ENCODE peak calls at places on chromosomes 2 and 18, in five cellular contexts. Y is GM23338, E is fibroblast of mammary gland, W is HepG2, Z is ovary. X is an unnamed sample.
A peak's percentile ranks its signal among the peaks of the same experiment; 100 is the strongest.

GRCh38 chr2:181363164-181363563 is 94.0 kb upstream of the ITGA4 start:
- DNase-seq in Y (no peak), E (no peak), W (no peak), Z (no peak), X (no peak)

GRCh38 chr2:229980440-229981184 is 58.3 kb downstream of the FBXO36 start:
- DNase-seq in Y (peak; percentile 67), E (peak; percentile 75), W (no peak), Z (peak; percentile 70), X (peak; percentile 90)

GRCh38 chr2:121532894-121533293 is 2.2 kb downstream of the RNU4ATAC start:
- DNase-seq in Y (no peak), E (no peak), W (peak; percentile 76), Z (no peak), X (no peak)

GRCh38 chr18:54109131-54109683 is 115.3 kb downstream of the MBD2 start:
- DNase-seq in Y (no peak), E (peak; percentile 48), W (no peak), Z (no peak), X (no peak)

GRCh38 chr2:97999536-97999935 is 3.8 kb upstream of the TMEM131 start:
- DNase-seq in Y (no peak), E (no peak), W (peak; percentile 20), Z (no peak), X (no peak)

GRCh38 chr2:152189622-152190495 is 14.3 kb upstream of the STAM2 start:
- DNase-seq in Y (peak; percentile 58), E (peak; percentile 79), W (peak; percentile 71), Z (peak; percentile 59), X (peak; percentile 32)

GRCh38 chr2:118837067-118837466 is 10.4 kb downstream of the EN1 start:
- DNase-seq in Y (peak; percentile 36), E (no peak), W (no peak), Z (no peak), X (no peak)

GRCh38 chr2:55883339-55883738 is 40.2 kb downstream of the EFEMP1 start:
- DNase-seq in Y (no peak), E (peak; percentile 58), W (no peak), Z (peak; percentile 69), X (no peak)

GRCh38 chr2:104854507-104855173 is 725 bp downstream of the POU3F3 start:
- DNase-seq in Y (peak; percentile 25), E (no peak), W (no peak), Z (no peak), X (no peak)

GRCh38 chr18:21761471-21762115 is 21.0 kb downstream of the MIB1 start:
- DNase-seq in Y (no peak), E (no peak), W (no peak), Z (no peak), X (no peak)

GRCh38 chr2:65064728-65065552 is 8.7 kb downstream of the CEP68 start:
- DNase-seq in Y (peak; percentile 79), E (peak; percentile 99), W (peak; percentile 36), Z (peak; percentile 58), X (peak; percentile 62)

GRCh38 chr2:228819701-228820100 is 451.4 kb downstream of the PID1 start:
- DNase-seq in Y (no peak), E (peak; percentile 11), W (no peak), Z (no peak), X (no peak)

GRCh38 chr18:76839395-76839794 is 17.0 kb downstream of the ZNF236 start:
- DNase-seq in Y (no peak), E (no peak), W (no peak), Z (no peak), X (no peak)

GRCh38 chr18:71028285-71028762 is 739.5 kb downstream of the SOCS6 start:
- DNase-seq in Y (no peak), E (no peak), W (no peak), Z (no peak), X (no peak)

GRCh38 chr2:98601532-98602132 is 6.7 kb downstream of the COA5 start:
- DNase-seq in Y (peak; percentile 72), E (peak; percentile 56), W (peak; percentile 69), Z (no peak), X (no peak)

GRCh38 chr2:40256649-40257048 is 195.2 kb downstream of the SLC8A1 start:
- DNase-seq in Y (peak; percentile 87), E (no peak), W (peak; percentile 12), Z (no peak), X (no peak)

GRCh38 chr2:231928901-231929725 is 2.9 kb upstream of the NPPC start:
- DNase-seq in Y (no peak), E (no peak), W (no peak), Z (no peak), X (no peak)

GRCh38 chr2:221762496-221762895 is 190.4 kb upstream of the EPHA4 start:
- DNase-seq in Y (no peak), E (no peak), W (no peak), Z (no peak), X (no peak)

GRCh38 chr2:70696142-70696541 is 71.9 kb downstream of the ADD2 start:
- DNase-seq in Y (no peak), E (no peak), W (no peak), Z (no peak), X (no peak)

GRCh38 chr2:128622371-128622770 is 303.7 kb upstream of the HS6ST1 start:
- DNase-seq in Y (no peak), E (no peak), W (no peak), Z (no peak), X (no peak)

GRCh38 chr2:192230864-192231453 is 36.2 kb upstream of the TMEFF2 start:
- DNase-seq in Y (peak; percentile 35), E (no peak), W (no peak), Z (no peak), X (no peak)

GRCh38 chr2:238106698-238107524 is 6.8 kb downstream of the ESPNL start:
- DNase-seq in Y (peak; percentile 76), E (no peak), W (peak; percentile 52), Z (no peak), X (no peak)

DNA sequence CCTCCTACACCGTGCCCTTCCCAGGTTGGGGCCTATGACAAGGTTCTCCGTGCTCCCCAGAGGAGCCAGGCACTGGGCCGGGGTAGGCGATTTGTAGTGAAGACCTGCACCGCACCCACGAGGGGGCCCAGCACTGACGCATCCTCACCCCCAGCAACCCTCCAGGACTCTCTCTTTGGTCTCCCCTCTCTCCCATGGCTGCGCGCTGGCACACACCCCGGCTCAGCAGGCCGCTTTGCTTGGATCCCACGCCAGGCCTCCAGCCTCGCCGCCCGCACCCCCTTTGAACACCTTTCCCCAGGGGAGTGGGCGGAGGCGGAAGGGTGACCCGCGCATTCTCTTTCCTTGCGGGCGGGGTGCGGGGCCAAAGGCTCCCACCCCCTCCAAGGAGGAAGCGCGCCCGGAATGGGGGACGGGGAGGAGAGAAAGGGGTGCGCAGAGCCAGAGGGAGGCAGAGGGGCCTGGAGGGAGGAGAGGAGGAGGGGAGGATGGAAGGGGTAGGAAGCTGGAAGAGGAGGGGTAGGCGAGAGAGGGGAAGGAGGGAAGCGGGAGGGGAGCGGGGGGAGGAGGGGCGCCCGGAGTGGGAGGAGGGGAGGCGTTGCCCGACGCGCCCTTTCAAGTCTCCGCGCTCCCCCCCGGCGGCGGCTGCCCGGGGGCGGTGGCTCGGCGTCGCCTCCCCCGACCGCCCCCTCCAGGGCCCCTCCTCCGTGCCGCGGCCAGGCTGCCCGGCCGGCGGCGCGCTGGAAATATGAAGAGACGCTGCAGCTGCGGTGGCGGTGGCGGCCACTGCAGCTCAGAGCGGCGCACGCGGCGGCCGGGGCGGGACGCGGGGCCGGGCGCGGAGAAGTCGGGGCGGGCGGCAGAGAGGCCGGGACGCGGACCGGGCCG is at the start of gene APCDD1:
- DNase-seq in Y (peak; percentile 73), E (no peak), W (peak; percentile 21), Z (peak; percentile 92), X (peak; percentile 70)
- H3K4me3 ChIP-seq in Y (peak within 1 kb of the TSS; percentile 88), E (peak within 1 kb of the TSS; percentile 19), W (peak within 1 kb of the TSS; percentile 58), Z (peak within 1 kb of the TSS; percentile 71), X (peak within 1 kb of the TSS; percentile 75)

DNA sequence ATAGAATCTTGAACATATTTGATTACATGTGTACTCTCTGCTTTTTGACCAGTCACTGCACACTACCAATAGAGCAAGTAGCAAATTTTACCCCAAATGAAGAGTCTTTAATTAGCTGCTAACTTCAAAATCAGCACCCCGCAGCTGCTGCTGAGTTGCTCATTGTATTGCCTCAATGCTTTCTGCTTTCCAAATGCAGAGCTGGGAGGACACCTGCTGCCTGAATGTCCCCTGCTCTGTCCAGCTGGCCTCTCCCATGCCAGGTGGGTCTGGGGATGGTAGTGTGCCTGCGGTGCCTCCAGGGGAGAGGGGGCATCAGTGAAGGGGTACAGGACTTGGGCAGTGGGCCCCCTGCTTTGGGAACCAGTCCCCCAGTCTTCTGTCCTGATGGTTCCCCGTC is 184.8 kb downstream of the PRKCE start:
- DNase-seq in Y (peak; percentile 17), E (no peak), W (no peak), Z (no peak), X (no peak)
- TF ChIP-seq CTCF in Y (no peak), E (no peak), W (peak; percentile 8), Z (no peak), X (no peak)

GRCh38 chr18:31661965-31662364 is 22.4 kb downstream of the B4GALT6 start:
- DNase-seq in Y (no peak), E (peak; percentile 69), W (no peak), Z (no peak), X (no peak)

GRCh38 chr18:31659574-31660149 is 24.7 kb downstream of the B4GALT6 start:
- DNase-seq in Y (no peak), E (no peak), W (no peak), Z (no peak), X (no peak)

GRCh38 chr18:31657823-31658669 is 26.3 kb downstream of the B4GALT6 start:
- DNase-seq in Y (no peak), E (peak; percentile 10), W (no peak), Z (no peak), X (no peak)

GRCh38 chr18:31658670-31659573 is 25.5 kb downstream of the B4GALT6 start:
- DNase-seq in Y (no peak), E (peak; percentile 53), W (no peak), Z (no peak), X (no peak)

DNA sequence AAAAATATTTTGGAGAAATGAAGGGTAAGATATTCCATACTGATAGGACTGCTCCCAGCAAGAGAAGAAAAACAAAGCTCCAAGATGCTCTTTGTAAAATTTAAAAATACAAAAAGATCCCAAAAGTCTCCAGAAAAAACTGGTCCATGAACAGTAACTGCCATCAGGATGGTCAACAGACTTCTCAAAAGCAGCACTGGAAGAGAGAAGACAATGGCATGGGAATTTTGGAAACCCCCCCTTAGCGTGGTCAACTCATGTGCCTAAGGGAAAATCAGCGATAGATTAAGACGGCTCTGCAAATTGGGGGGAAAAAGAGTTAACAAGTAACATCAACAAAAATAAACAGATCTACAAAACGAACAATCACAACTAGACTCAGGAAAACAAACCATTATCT is 23.6 kb downstream of the B4GALT6 start:
- DNase-seq in Y (no peak), E (no peak), W (no peak), Z (no peak), X (no peak)
- H3K4me3 ChIP-seq in Y (no peak overlapping the region), E (no peak overlapping the region), W (no peak overlapping the region), Z (no peak overlapping the region), X (no peak overlapping the region)

DNA sequence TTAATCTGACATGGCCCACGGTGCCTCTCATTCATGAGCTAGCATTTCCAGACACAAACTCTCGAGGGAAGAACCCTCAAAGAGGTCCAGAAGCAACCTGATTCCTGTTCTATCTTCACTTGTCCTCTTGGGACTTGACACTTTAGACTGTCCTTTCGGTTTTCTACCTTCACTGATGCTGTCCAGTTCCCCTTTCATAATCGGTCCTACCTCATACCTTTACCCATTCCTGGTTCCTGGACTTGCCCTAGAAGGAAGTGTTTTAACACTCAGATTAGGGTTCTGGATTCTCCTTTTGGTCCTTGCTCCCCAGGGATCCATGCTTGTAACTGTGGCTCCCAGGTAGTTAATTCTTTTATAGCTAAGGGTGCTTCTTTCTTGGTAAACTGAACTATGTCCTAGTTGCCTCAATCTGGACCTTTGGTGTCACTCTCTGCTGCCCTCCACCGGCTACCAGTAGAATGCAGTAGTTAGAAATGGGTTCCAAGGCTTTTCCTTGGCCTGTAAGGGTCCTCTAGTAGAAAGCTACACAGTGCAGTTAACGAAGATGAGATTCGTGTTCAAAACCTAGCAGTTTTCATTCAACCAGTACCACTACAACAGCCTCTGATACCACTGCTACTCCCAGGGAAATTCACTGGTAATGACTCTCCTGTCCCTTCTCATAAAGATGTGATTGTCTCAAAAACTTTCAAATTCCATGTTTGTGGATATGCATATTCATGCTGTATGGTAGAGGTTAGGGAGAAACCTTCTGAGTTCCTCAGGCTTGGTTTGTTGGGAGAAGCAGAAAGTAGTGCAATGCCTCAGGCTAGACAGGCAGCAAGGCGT is 178.1 kb upstream of the CYP26B1 start:
- DNase-seq in Y (peak; percentile 60), E (peak; percentile 21), W (peak; percentile 50), Z (no peak), X (no peak)
- TF ChIP-seq CTCF in Y (peak; percentile 81), E (peak; percentile 74), W (peak; percentile 73), Z (no peak), X (no peak)

X was measured in prostate gland.